ENCODE peak calls at places on chromosomes 4 and X, in nine cellular contexts. A, K, F, C, B, U, D, R and P are unnamed samples.

GRCh38 chr4:82044141-82044993 is 329.4 kb downstream of the HNRNPD start:
- DNase-seq in A (peak; percentile 19), K (peak; percentile 0), F (peak; percentile 41), C (peak; percentile 90), B (peak; percentile 41), U (peak; percentile 18), D (peak; percentile 84), R (peak; percentile 40), P (peak; percentile 81)

GRCh38 chr4:157014621-157015591 is 43.3 kb upstream of the PDGFC start:
- DNase-seq in A (peak; percentile 69), K (peak; percentile 96), F (no peak), C (no peak), B (peak; percentile 91), U (no peak), D (peak; percentile 92), R (no peak), P (no peak)

GRCh38 chr4:105547769-105548168 is 4.7 kb upstream of the ARHGEF38 start:
- DNase-seq in A (no peak), K (no peak), F (no peak), C (no peak), B (no peak), U (no peak), D (no peak), R (no peak), P (no peak)

GRCh38 chr4:26132858-26133257 is 188.0 kb upstream of the RBPJ start:
- DNase-seq in A (no peak), K (no peak), F (no peak), C (no peak), B (no peak), U (no peak), D (no peak), R (no peak), P (no peak)

GRCh38 chr4:845836-846251 is 19.9 kb upstream of the CPLX1 start:
- DNase-seq in A (no peak), K (peak; percentile 30), F (no peak), C (no peak), B (peak; percentile 21), U (no peak), D (peak; percentile 58), R (no peak), P (no peak)

GRCh38 chr4:6617246-6617645 is 23.2 kb upstream of the MRFAP1 start:
- DNase-seq in A (no peak), K (no peak), F (no peak), C (no peak), B (no peak), U (no peak), D (no peak), R (no peak), P (no peak)

GRCh38 chr4:123043013-123043412 is 120.6 kb upstream of the NUDT6 start:
- DNase-seq in A (no peak), K (no peak), F (no peak), C (no peak), B (peak; percentile 15), U (peak; percentile 28), D (no peak), R (no peak), P (no peak)

GRCh38 chrX:84133023-84133422 is 55.0 kb downstream of the RPS6KA6 start:
- DNase-seq in A (no peak), K (peak; percentile 21), F (no peak), C (no peak), B (no peak), U (no peak), D (no peak), R (no peak), P (no peak)

GRCh38 chr4:151917145-151917775 is 156.5 kb upstream of the GATB start:
- DNase-seq in A (no peak), K (no peak), F (no peak), C (no peak), B (no peak), U (no peak), D (no peak), R (no peak), P (no peak)

GRCh38 chr4:101229116-101229515 is 118.2 kb downstream of the PPP3CA start:
- DNase-seq in A (no peak), K (peak; percentile 57), F (no peak), C (no peak), B (peak; percentile 39), U (no peak), D (peak; percentile 59), R (no peak), P (no peak)

GRCh38 chr4:39685990-39686389 is 11.9 kb upstream of the UBE2K start:
- DNase-seq in A (no peak), K (no peak), F (no peak), C (no peak), B (no peak), U (no peak), D (no peak), R (no peak), P (no peak)

GRCh38 chr4:141127884-141128283 is 5.4 kb downstream of the RNF150 start:
- DNase-seq in A (no peak), K (no peak), F (no peak), C (no peak), B (no peak), U (no peak), D (no peak), R (no peak), P (peak; percentile 33)

GRCh38 chrX:11209798-11210197 is 83.4 kb upstream of the AMELX start:
- DNase-seq in A (no peak), K (no peak), F (no peak), C (no peak), B (no peak), U (no peak), D (peak; percentile 20), R (no peak), P (no peak)

GRCh38 chrX:106927023-106927422 is 6.8 kb downstream of the CLDN2 start:
- DNase-seq in A (peak; percentile 14), K (no peak), F (no peak), C (no peak), B (no peak), U (no peak), D (no peak), R (no peak), P (no peak)

GRCh38 chr4:140238353-140239041 is 84.5 kb upstream of the MAML3 start:
- DNase-seq in A (no peak), K (peak; percentile 77), F (no peak), C (peak; percentile 92), B (peak; percentile 97), U (no peak), D (peak; percentile 96), R (peak; percentile 91), P (peak; percentile 99)

GRCh38 chr4:143215873-143216272 is 31.2 kb downstream of the USP38 start:
- DNase-seq in A (no peak), K (peak; percentile 36), F (no peak), C (no peak), B (no peak), U (no peak), D (peak; percentile 16), R (no peak), P (no peak)

GRCh38 chrX:65757943-65758342 is 90.5 kb downstream of the MSN start:
- DNase-seq in A (no peak), K (no peak), F (no peak), C (no peak), B (no peak), U (no peak), D (no peak), R (no peak), P (no peak)

GRCh38 chr4:2839060-2839459 is 4.6 kb upstream of the ADD1 start:
- DNase-seq in A (no peak), K (no peak), F (no peak), C (no peak), B (no peak), U (no peak), D (no peak), R (no peak), P (no peak)
- TF ChIP-seq CTCF in A (no peak), K (no peak), F (no peak), C (no peak), B (no peak), U (no peak), D (no peak), R (no peak), P (no peak)

DNA sequence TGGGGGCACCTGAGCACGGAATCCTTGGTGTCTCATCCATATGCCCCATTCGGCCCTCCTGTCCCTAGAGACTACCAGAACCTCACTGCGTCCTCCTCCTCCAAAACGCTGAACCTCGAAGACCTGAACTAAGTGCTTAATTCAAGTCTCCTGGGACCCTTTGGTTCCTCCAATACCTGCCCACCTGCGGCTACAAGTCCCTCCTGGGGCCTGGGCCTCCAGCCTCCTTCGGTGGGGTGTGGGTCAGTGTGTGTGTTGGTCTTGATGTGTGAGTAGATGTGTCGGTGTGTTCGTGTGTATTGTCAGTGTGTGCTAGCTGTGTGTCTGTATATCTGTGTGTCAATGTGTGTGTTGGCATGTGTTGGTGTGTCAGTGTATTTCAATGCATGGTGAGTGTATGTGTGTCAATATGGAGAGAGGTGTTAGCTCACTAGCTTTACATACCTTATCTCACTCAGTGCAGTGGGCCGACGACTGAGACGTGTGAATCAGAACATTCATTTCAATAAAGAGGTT is 2.6 kb upstream of the SEPTIN6 start:
- DNase-seq in A (no peak), K (no peak), F (no peak), C (no peak), B (no peak), U (no peak), D (no peak), R (no peak), P (no peak)
- H3K4me3 ChIP-seq in A (no peak overlapping the region), K (no peak overlapping the region), F (no peak overlapping the region), C (no peak overlapping the region), B (no peak overlapping the region), U (no peak overlapping the region), D (no peak overlapping the region), R (no peak overlapping the region), P (no peak overlapping the region)

GRCh38 chrX:153379508-153379907 is 21.6 kb downstream of the PNMA6E start:
- DNase-seq in A (no peak), K (no peak), F (no peak), C (no peak), B (no peak), U (no peak), D (no peak), R (no peak), P (peak; percentile 11)

GRCh38 chrX:153378607-153379006 is 22.5 kb downstream of the PNMA6E start:
- DNase-seq in A (no peak), K (no peak), F (no peak), C (no peak), B (no peak), U (no peak), D (no peak), R (no peak), P (no peak)

GRCh38 chrX:153380691-153381090 is 20.5 kb downstream of the PNMA6E start:
- DNase-seq in A (no peak), K (no peak), F (no peak), C (no peak), B (no peak), U (no peak), D (no peak), R (no peak), P (peak; percentile 20)

GRCh38 chrX:153381684-153382532 is 19.2 kb downstream of the PNMA6E start:
- DNase-seq in A (no peak), K (peak; percentile 81), F (no peak), C (no peak), B (peak; percentile 92), U (peak; percentile 50), D (peak; percentile 95), R (no peak), P (no peak)

GRCh38 chrX:153379971-153380581 is 21.1 kb downstream of the PNMA6E start:
- DNase-seq in A (no peak), K (no peak), F (no peak), C (no peak), B (no peak), U (no peak), D (no peak), R (no peak), P (peak; percentile 41)
- H3K9me3 ChIP-seq in A (no peaks in the 10 kb centered on the region), K (no peaks in the 10 kb centered on the region), F (no peaks in the 10 kb centered on the region), C (no peaks in the 10 kb centered on the region), B (no peaks in the 10 kb centered on the region), U (no peaks in the 10 kb centered on the region), D (no peaks in the 10 kb centered on the region), R (no peaks in the 10 kb centered on the region), P (no peaks in the 10 kb centered on the region)

GRCh38 chr4:88976514-88977035 is 80.4 kb downstream of the FAM13A start:
- DNase-seq in A (no peak), K (peak; percentile 25), F (no peak), C (no peak), B (no peak), U (no peak), D (no peak), R (no peak), P (no peak)
- TF ChIP-seq CTCF in A (no peak), K (no peak), F (no peak), C (no peak), B (no peak), U (no peak), D (no peak), R (no peak), P (no peak)